ENCODE peak calls at places on chromosomes 2 and 18, in ten cellular contexts. K, M, I, C, A, U, J, B, D and N are unnamed samples. For H3K9me3, the result is how much of the 10 kb centered on the place peaks cover.

GRCh38 chr2:39696072-39696471 is 30.4 kb downstream of the TMEM178A start:
- DNase-seq in K (no peak), M (no peak), I (no peak), C (no peak), A (no peak), U (no peak), J (peak), B (no peak), D (no peak), N (no peak)

GRCh38 chr2:70301344-70302194 is at the start of gene FAM136A:
- DNase-seq in K (peak), M (peak), I (peak), C (peak), A (peak), U (peak), J (peak), B (peak), D (peak), N (peak)

GRCh38 chr2:149401007-149401406 is 70.6 kb downstream of the LYPD6 start:
- DNase-seq in K (no peak), M (no peak), I (no peak), C (no peak), A (no peak), U (no peak), J (peak), B (no peak), D (no peak), N (no peak)

GRCh38 chr2:241563031-241563507 is 4.5 kb downstream of the BOK start:
- DNase-seq in K (no peak), M (no peak), I (no peak), C (peak), A (no peak), U (no peak), J (no peak), B (peak), D (peak), N (no peak)

GRCh38 chr2:238344517-238344916 is 24.2 kb downstream of the TRAF3IP1 start:
- DNase-seq in K (no peak), M (no peak), I (no peak), C (no peak), A (no peak), U (no peak), J (peak), B (no peak), D (no peak), N (no peak)

GRCh38 chr18:6949800-6950586 is 167.6 kb downstream of the LAMA1 start:
- DNase-seq in K (no peak), M (no peak), I (no peak), C (no peak), A (peak), U (peak), J (no peak), B (no peak), D (no peak), N (no peak)

GRCh38 chr2:231295363-231295655 is 96.9 kb downstream of the ARMC9 start:
- DNase-seq in K (no peak), M (no peak), I (no peak), C (no peak), A (no peak), U (no peak), J (no peak), B (no peak), D (no peak), N (no peak)

GRCh38 chr2:101759162-101759561 is 61.7 kb downstream of the MAP4K4 start:
- DNase-seq in K (no peak), M (no peak), I (no peak), C (no peak), A (no peak), U (no peak), J (peak), B (no peak), D (no peak), N (no peak)

GRCh38 chr2:190564838-190565237 is 30.3 kb upstream of the NEMP2 start:
- DNase-seq in K (no peak), M (no peak), I (no peak), C (no peak), A (no peak), U (no peak), J (no peak), B (no peak), D (no peak), N (no peak)

GRCh38 chr2:237456200-237456731 is 30.8 kb upstream of the MLPH start:
- DNase-seq in K (no peak), M (no peak), I (no peak), C (no peak), A (peak), U (no peak), J (peak), B (peak), D (peak), N (no peak)

GRCh38 chr2:71336802-71337201 is 5.2 kb downstream of the ZNF638 start:
- DNase-seq in K (no peak), M (no peak), I (peak), C (no peak), A (no peak), U (no peak), J (peak), B (no peak), D (no peak), N (no peak)

GRCh38 chr2:31221549-31221948 is 4.2 kb upstream of the CAPN14 start:
- DNase-seq in K (no peak), M (no peak), I (no peak), C (no peak), A (no peak), U (no peak), J (no peak), B (no peak), D (no peak), N (no peak)

GRCh38 chr2:238685713-238686112 is 162.2 kb upstream of the TWIST2 start:
- DNase-seq in K (no peak), M (no peak), I (no peak), C (no peak), A (no peak), U (no peak), J (no peak), B (no peak), D (no peak), N (no peak)

GRCh38 chr2:12750166-12750905 is 33.6 kb downstream of the TRIB2 start:
- DNase-seq in K (no peak), M (no peak), I (no peak), C (no peak), A (no peak), U (no peak), J (no peak), B (no peak), D (no peak), N (no peak)

GRCh38 chr2:127176371-127177311 is 43.5 kb downstream of the CYP27C1 start:
- DNase-seq in K (no peak), M (no peak), I (peak), C (no peak), A (peak), U (peak), J (no peak), B (peak), D (peak), N (peak)

GRCh38 chr18:66210875-66211274 is 393.0 kb downstream of the CDH19 start:
- DNase-seq in K (no peak), M (no peak), I (no peak), C (no peak), A (no peak), U (no peak), J (peak), B (no peak), D (no peak), N (no peak)

GRCh38 chr18:74928194-74928968 is 280.6 kb downstream of the PTGR3 start:
- DNase-seq in K (no peak), M (no peak), I (no peak), C (no peak), A (no peak), U (no peak), J (no peak), B (no peak), D (no peak), N (no peak)

GRCh38 chr2:29293830-29294438 is 178.7 kb downstream of the CLIP4 start:
- DNase-seq in K (no peak), M (no peak), I (peak), C (no peak), A (no peak), U (no peak), J (peak), B (peak), D (no peak), N (peak)

GRCh38 chr2:204900910-204901309 is 355.6 kb downstream of the PARD3B start:
- DNase-seq in K (no peak), M (no peak), I (no peak), C (no peak), A (no peak), U (peak), J (no peak), B (peak), D (peak), N (no peak)

GRCh38 chr2:40032650-40033319 is 253.7 kb upstream of the THUMPD2 start:
- DNase-seq in K (no peak), M (no peak), I (no peak), C (no peak), A (no peak), U (no peak), J (peak), B (no peak), D (no peak), N (no peak)

GRCh38 chr2:43058761-43059160 is 167.6 kb downstream of the ZFP36L2 start:
- DNase-seq in K (no peak), M (no peak), I (no peak), C (no peak), A (no peak), U (no peak), J (no peak), B (peak), D (no peak), N (no peak)

GRCh38 chr2:47198985-47199451 is 43.9 kb upstream of the STPG4 start:
- DNase-seq in K (no peak), M (no peak), I (no peak), C (no peak), A (no peak), U (no peak), J (peak), B (no peak), D (no peak), N (no peak)

GRCh38 chr2:1321297-1321696 is 92.0 kb upstream of the TPO start:
- DNase-seq in K (no peak), M (no peak), I (no peak), C (no peak), A (no peak), U (no peak), J (no peak), B (no peak), D (no peak), N (no peak)

GRCh38 chr2:84676295-84676694 is 160.0 kb downstream of the DNAH6 start:
- DNase-seq in K (no peak), M (no peak), I (no peak), C (no peak), A (no peak), U (no peak), J (peak), B (no peak), D (no peak), N (no peak)

GRCh38 chr18:67301592-67301991 is 214.9 kb downstream of the DSEL start:
- DNase-seq in K (no peak), M (no peak), I (no peak), C (no peak), A (no peak), U (no peak), J (peak), B (no peak), D (no peak), N (no peak)

GRCh38 chr2:218849721-218850120 is 9.9 kb upstream of the WNT6 start:
- DNase-seq in K (no peak), M (no peak), I (no peak), C (no peak), A (no peak), U (no peak), J (peak), B (peak), D (peak), N (no peak)

GRCh38 chr18:11695736-11696135 is 6.7 kb downstream of the GNAL start:
- DNase-seq in K (no peak), M (no peak), I (no peak), C (no peak), A (no peak), U (no peak), J (no peak), B (no peak), D (no peak), N (no peak)

GRCh38 chr2:74499940-74500577 is 656 bp upstream of the LBX2 start:
- DNase-seq in K (no peak), M (no peak), I (no peak), C (peak), A (no peak), U (no peak), J (no peak), B (no peak), D (no peak), N (no peak)

GRCh38 chr18:36187138-36187825 is at the start of gene MOCOS:
- DNase-seq in K (no peak), M (peak), I (peak), C (peak), A (peak), U (peak), J (peak), B (peak), D (peak), N (peak)

GRCh38 chr2:109403841-109404201 is 209.9 kb downstream of the SEPTIN10 start:
- DNase-seq in K (no peak), M (no peak), I (no peak), C (no peak), A (no peak), U (no peak), J (peak), B (no peak), D (no peak), N (no peak)

GRCh38 chr2:235541016-235541415 is 47.2 kb downstream of the AGAP1 start:
- DNase-seq in K (no peak), M (no peak), I (no peak), C (no peak), A (peak), U (no peak), J (no peak), B (no peak), D (no peak), N (peak)

GRCh38 chr18:49249523-49249922 is 210.9 kb downstream of the DYM start:
- DNase-seq in K (no peak), M (no peak), I (no peak), C (no peak), A (no peak), U (no peak), J (peak), B (no peak), D (no peak), N (no peak)

GRCh38 chr2:25373269-25373981 is 31.7 kb upstream of the DNMT3A start:
- DNase-seq in K (no peak), M (no peak), I (no peak), C (peak), A (peak), U (peak), J (no peak), B (peak), D (peak), N (peak)

GRCh38 chr2:152421521-152422367 is 86.8 kb downstream of the FMNL2 start:
- DNase-seq in K (no peak), M (no peak), I (peak), C (no peak), A (peak), U (peak), J (peak), B (no peak), D (no peak), N (peak)

GRCh38 chr2:12304494-12305228 is 412.1 kb upstream of the TRIB2 start:
- DNase-seq in K (no peak), M (no peak), I (peak), C (no peak), A (peak), U (no peak), J (peak), B (no peak), D (no peak), N (no peak)

GRCh38 chr2:120767486-120768005 is 31.9 kb downstream of the GLI2 start:
- DNase-seq in K (no peak), M (no peak), I (no peak), C (no peak), A (no peak), U (no peak), J (no peak), B (no peak), D (no peak), N (no peak)

GRCh38 chr2:28356095-28356911 is 36.4 kb upstream of the FOSL2 start:
- DNase-seq in K (peak), M (peak), I (peak), C (peak), A (peak), U (peak), J (peak), B (peak), D (peak), N (peak)

GRCh38 chr2:160828076-160828475 is 332.2 kb upstream of the TANK start:
- DNase-seq in K (no peak), M (no peak), I (no peak), C (no peak), A (no peak), U (no peak), J (no peak), B (no peak), D (no peak), N (no peak)

GRCh38 chr18:79477711-79478483 is 82.2 kb downstream of the NFATC1 start:
- DNase-seq in K (peak), M (no peak), I (no peak), C (peak), A (no peak), U (no peak), J (no peak), B (peak), D (peak), N (no peak)
- H3K9me3 ChIP-seq in K (under half), M (under half), I (under half), C (under half), A (under half), U (under half), J (under half), B (under half), D (under half), N (under half)

DNA sequence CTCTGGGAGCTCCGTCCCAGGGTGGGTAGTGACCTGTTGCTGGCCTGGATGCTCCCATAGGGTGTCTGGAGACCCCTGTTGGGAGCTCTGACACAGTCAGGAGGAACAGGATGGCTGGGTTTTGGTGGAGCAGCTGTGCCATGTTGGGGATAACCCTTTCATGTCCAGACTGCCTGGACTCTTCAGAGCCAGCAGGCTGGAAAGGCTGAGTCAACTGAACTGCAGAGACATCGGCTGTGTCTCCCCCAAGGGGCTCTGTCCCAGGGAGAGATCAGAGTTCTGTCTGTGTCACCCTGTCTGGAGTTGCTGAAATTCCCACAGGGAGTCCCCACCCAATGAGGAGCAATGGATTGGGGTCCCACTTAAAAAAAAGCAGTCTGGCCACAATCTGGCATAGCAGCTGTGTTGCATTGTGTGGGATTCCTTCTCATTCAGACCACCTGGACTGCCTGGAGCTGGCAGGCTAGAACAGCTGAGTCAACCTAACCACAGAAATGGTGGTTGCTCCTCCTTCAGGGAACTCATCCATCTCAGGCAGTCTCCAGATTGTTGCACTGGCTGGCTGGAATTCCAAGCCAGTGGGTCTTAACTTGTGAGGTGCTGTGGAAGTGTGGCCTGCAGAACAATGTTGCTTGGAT is 37.2 kb downstream of the AGPS start:
- DNase-seq in K (no peak), M (no peak), I (no peak), C (no peak), A (no peak), U (no peak), J (peak), B (no peak), D (no peak), N (no peak)
- H3K9me3 ChIP-seq in K (under half), M (under half), I (under half), C (under half), A (under half), U (under half), J (under half), B (under half), D (under half), N (under half)

GRCh38 chr18:56353676-56354260 is 284.6 kb downstream of the TXNL1 start:
- DNase-seq in K (no peak), M (no peak), I (no peak), C (no peak), A (no peak), U (no peak), J (no peak), B (no peak), D (no peak), N (no peak)
- H3K9me3 ChIP-seq in K (under half), M (under half), I (under half), C (under half), A (under half), U (under half), J (under half), B (under half), D (under half), N (under half)

GRCh38 chr2:16316456-16317210 is 349.0 kb downstream of the CYRIA start:
- DNase-seq in K (no peak), M (no peak), I (no peak), C (no peak), A (no peak), U (no peak), J (no peak), B (no peak), D (no peak), N (no peak)

GRCh38 chr2:16318474-16319195 is 347.0 kb downstream of the CYRIA start:
- DNase-seq in K (no peak), M (no peak), I (no peak), C (no peak), A (peak), U (peak), J (no peak), B (no peak), D (no peak), N (no peak)

GRCh38 chr2:16318051-16318450 is 347.6 kb downstream of the CYRIA start:
- DNase-seq in K (no peak), M (no peak), I (no peak), C (no peak), A (no peak), U (no peak), J (no peak), B (no peak), D (no peak), N (no peak)

GRCh38 chr2:16315911-16316310 is 349.7 kb downstream of the CYRIA start:
- DNase-seq in K (no peak), M (no peak), I (no peak), C (no peak), A (no peak), U (no peak), J (no peak), B (no peak), D (no peak), N (no peak)

GRCh38 chr2:16317211-16317830 is 348.3 kb downstream of the CYRIA start:
- DNase-seq in K (no peak), M (no peak), I (no peak), C (no peak), A (no peak), U (no peak), J (no peak), B (no peak), D (no peak), N (no peak)
- H3K9me3 ChIP-seq in K (under half), M (under half), I (under half), C (under half), A (under half), U (under half), J (under half), B (under half), D (under half), N (under half)

GRCh38 chr2:5020451-5020850 is 671.7 kb upstream of the SOX11 start:
- DNase-seq in K (no peak), M (no peak), I (no peak), C (no peak), A (no peak), U (no peak), J (no peak), B (no peak), D (no peak), N (no peak)
- H3K9me3 ChIP-seq in K (under half), M (under half), I (under half), C (half or more), A (under half), U (under half), J (under half), B (under half), D (under half), N (under half)

DNA sequence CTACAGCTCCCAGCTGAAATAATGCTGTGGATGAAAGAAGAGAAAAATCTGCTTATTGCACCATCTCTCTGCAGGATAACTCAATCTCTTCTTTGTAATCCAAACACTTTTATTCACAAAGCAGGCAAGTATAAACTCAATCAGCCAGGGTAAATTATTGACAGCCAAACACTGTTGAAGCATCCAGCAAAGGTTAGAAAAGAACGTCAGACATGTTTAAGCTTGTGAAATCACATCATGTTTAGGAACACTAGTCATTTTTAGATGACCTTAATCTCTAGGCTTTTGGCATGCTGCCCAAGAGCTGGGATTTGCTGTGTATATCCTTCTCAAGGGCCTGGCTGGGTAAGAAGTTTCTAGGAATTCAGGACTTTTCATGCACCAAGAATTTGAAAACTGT is 1148.1 kb upstream of the FANCL start:
- DNase-seq in K (no peak), M (no peak), I (no peak), C (no peak), A (no peak), U (no peak), J (no peak), B (no peak), D (no peak), N (peak)
- H3K9me3 ChIP-seq in K (under half), M (under half), I (under half), C (under half), A (under half), U (under half), J (under half), B (under half), D (under half), N (under half)